ENCODE peak calls at places on chromosome X, in four cellular contexts. Z is cardiac fibroblast, Y is testis, L is MM.1S. P is an unnamed sample.

GRCh38 chrX:9997041-9997440 is 29.9 kb downstream of the CLDN34 start:
- DNase-seq in L (no peak), Y (no peak), Z (no peak), P (no peak)

GRCh38 chrX:71618303-71618721 is at the start of gene CXCR3:
- DNase-seq in Y (no peak), Z (no peak), L (peak; percentile 88), P (no peak)

GRCh38 chrX:109590176-109590575 is 34.8 kb downstream of the KCNE5 start:
- DNase-seq in Y (no peak), L (no peak), Z (no peak), P (no peak)

GRCh38 chrX:124226129-124226528 is 106.3 kb upstream of the TEX13D start:
- DNase-seq in Y (no peak), L (no peak), Z (no peak), P (no peak)

GRCh38 chrX:46575991-46576392 is 2.4 kb downstream of the CHST7 start:
- DNase-seq in L (no peak), Y (peak; percentile 23), Z (peak; percentile 66), P (no peak)

GRCh38 chrX:53445977-53446376 is 11.8 kb upstream of the HSD17B10 start:
- DNase-seq in Z (peak; percentile 48), Y (peak; percentile 37), L (peak; percentile 46), P (no peak)

GRCh38 chrX:41733939-41734338 is 10.0 kb downstream of the GPR82 start:
- DNase-seq in Y (no peak), Z (no peak), L (peak; percentile 65), P (no peak)

GRCh38 chrX:105553118-105553517 is 269.2 kb upstream of the NRK start:
- DNase-seq in Y (no peak), Z (no peak), L (no peak), P (no peak)

GRCh38 chrX:455199-455598 is 68.5 kb upstream of the PPP2R3B start:
- DNase-seq in L (peak; percentile 16), Y (no peak), Z (no peak), P (no peak)

GRCh38 chrX:47446431-47446830 is 36.6 kb downstream of the ZNF41 start:
- DNase-seq in Z (no peak), Y (no peak), L (no peak), P (no peak)

GRCh38 chrX:138711399-138712347 is at the start of gene FGF13:
- DNase-seq in L (peak; percentile 68), Y (peak; percentile 50), Z (no peak), P (no peak)

GRCh38 chrX:10855845-10856244 is 235.5 kb upstream of the MID1 start:
- DNase-seq in Y (no peak), Z (peak; percentile 64), L (no peak), P (no peak)

GRCh38 chrX:40158036-40158706 is 60.4 kb upstream of the BCOR start:
- DNase-seq in Z (no peak), Y (no peak), L (no peak), P (no peak)

GRCh38 chrX:50927127-50927526 is 16.6 kb downstream of the BMP15 start:
- DNase-seq in L (no peak), Z (no peak), Y (no peak), P (no peak)

GRCh38 chrX:69543572-69543971 is 39.4 kb downstream of the NALF2 start:
- DNase-seq in Y (no peak), L (no peak), Z (no peak), P (no peak)

GRCh38 chrX:40172169-40172979 is 74.6 kb upstream of the BCOR start:
- DNase-seq in L (no peak), Z (peak; percentile 63), Y (peak; percentile 63), P (no peak)

GRCh38 chrX:106780664-106781377 is 21.7 kb upstream of the TBC1D8B start:
- DNase-seq in L (no peak), Y (no peak), Z (no peak), P (no peak)

GRCh38 chrX:100913111-100913510 is 15.6 kb downstream of the XKRX start:
- DNase-seq in L (no peak), Y (no peak), Z (no peak), P (no peak)

GRCh38 chrX:146224442-146224841 is 406.8 kb downstream of the SLITRK2 start:
- DNase-seq in Y (no peak), L (peak; percentile 35), Z (no peak), P (no peak)

GRCh38 chrX:21865436-21865835 is 9.6 kb downstream of the YY2 start:
- DNase-seq in Z (no peak), Y (no peak), L (no peak), P (no peak)

GRCh38 chrX:150643271-150643670 is 49.9 kb upstream of the MTMR1 start:
- DNase-seq in L (no peak), Y (no peak), Z (peak; percentile 12), P (no peak)

GRCh38 chrX:119695535-119696050 is 2.6 kb upstream of the SEPTIN6 start:
- DNase-seq in L (no peak), Z (no peak), Y (no peak), P (no peak)

GRCh38 chrX:153379971-153380581 is 21.1 kb downstream of the PNMA6E start:
- DNase-seq in Y (peak; percentile 18), L (no peak), Z (peak; percentile 5), P (no peak)

GRCh38 chrX:139596068-139596467 is 65.5 kb downstream of the F9 start:
- DNase-seq in Y (no peak), L (no peak), Z (no peak), P (no peak)

GRCh38 chrX:149161438-149162088 is 343.5 kb downstream of the IDS start:
- DNase-seq in Z (peak; percentile 9), Y (peak; percentile 16), L (no peak), P (no peak)

GRCh38 chrX:78514852-78515251 is 144.3 kb downstream of the RTL3 start:
- DNase-seq in Y (peak; percentile 12), L (peak; percentile 63), Z (no peak), P (no peak)

GRCh38 chrX:118536687-118537461 is 41.3 kb downstream of the DOCK11 start:
- DNase-seq in Y (no peak), Z (peak; percentile 65), L (peak; percentile 68), P (no peak)

GRCh38 chrX:108312938-108313337 is 125.3 kb downstream of the COL4A6 start:
- DNase-seq in L (no peak), Z (peak; percentile 54), Y (peak; percentile 26), P (no peak)

GRCh38 chrX:153873282-153874090 is 12.5 kb downstream of the L1CAM start:
- DNase-seq in L (no peak), Z (no peak), Y (no peak), P (no peak)

GRCh38 chrX:154750301-154751120 is at the start of gene GAB3:
- DNase-seq in Z (peak; percentile 35), L (peak; percentile 63), Y (peak; percentile 48), P (no peak)

GRCh38 chrX:79325263-79325958 is 41.7 kb downstream of the ITM2A start:
- DNase-seq in Y (no peak), Z (no peak), L (peak; percentile 48), P (no peak)

GRCh38 chrX:46327229-46328081 is 217.8 kb downstream of the ZNF674 start:
- DNase-seq in Y (peak; percentile 32), Z (peak; percentile 69), L (no peak), P (no peak)

GRCh38 chrX:2635366-2635765 is 55.7 kb upstream of the CD99 start:
- DNase-seq in Y (no peak), Z (no peak), L (no peak), P (no peak)

GRCh38 chrX:70219938-70220764 is 14.3 kb upstream of the AWAT1 start:
- DNase-seq in Z (peak; percentile 23), L (no peak), Y (peak; percentile 31), P (no peak)

GRCh38 chrX:22616867-22617266 is 344.2 kb downstream of the CBLL2 start:
- DNase-seq in L (no peak), Y (no peak), Z (no peak), P (no peak)

GRCh38 chrX:151722241-151722846 is 6.5 kb downstream of the FATE1 start:
- DNase-seq in Z (peak; percentile 23), L (no peak), Y (no peak), P (no peak)
- TF ChIP-seq CTCF in Z (no peak), L (no peak), Y (no peak), P (peak; percentile 69)

GRCh38 chrX:130109429-130110378 is 593 bp downstream of the ELF4 start:
- DNase-seq in L (no peak), Z (peak; percentile 42), Y (no peak), P (no peak)

GRCh38 chrX:130108647-130109428 is 1.5 kb downstream of the ELF4 start:
- DNase-seq in Z (peak; percentile 40), Y (no peak), L (no peak), P (no peak)

GRCh38 chrX:130111935-130112221 is 1.6 kb upstream of the ELF4 start:
- DNase-seq in Y (no peak), L (no peak), Z (no peak), P (no peak)

GRCh38 chrX:130111220-130111934 is 1.1 kb upstream of the ELF4 start:
- DNase-seq in Z (peak; percentile 27), Y (no peak), L (no peak), P (no peak)

DNA sequence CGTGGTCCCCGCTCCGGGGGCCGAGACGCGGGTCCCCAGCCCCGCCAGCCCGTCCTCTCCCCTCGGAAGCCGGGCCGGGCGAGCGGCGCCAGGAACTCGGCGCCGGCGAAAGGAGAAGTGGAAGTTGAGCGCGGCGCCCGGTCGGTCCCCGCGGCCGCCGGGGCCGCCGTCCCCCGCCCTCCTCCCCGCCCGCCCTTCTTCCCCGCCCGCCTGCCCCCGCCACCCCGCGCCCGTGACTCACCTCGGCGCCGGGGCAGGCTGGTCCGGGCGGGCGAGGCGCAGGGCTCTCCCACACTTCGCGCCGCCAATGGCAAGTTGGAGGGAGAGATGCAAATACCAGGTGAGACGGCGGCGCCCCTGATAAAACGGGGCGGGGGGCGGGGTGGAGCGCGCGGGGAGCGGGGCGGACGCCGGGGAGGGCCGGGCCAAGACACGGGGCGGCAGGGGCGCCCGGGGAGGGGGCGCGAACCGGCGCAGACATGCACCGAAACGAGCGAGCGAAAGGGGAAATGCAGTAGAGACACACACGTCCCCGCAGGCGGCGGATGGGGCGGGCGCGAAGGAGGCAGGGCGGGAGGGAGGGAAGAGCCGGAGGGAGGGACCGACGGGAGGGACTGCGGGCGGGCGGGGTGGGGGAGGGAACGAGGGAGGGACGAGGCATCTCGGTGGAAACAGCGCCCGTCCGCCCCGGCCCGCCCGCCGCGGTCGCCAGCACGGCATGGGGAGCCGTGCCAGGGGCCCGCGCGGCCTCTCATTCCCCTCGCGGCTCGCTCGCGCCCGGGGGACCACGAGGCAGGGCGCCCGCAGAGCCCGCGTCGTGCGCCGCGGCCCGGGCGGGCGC is at the start of gene ELF4:
- DNase-seq in L (peak; percentile 55), Y (no peak), Z (peak; percentile 73), P (no peak)
- TF ChIP-seq CTCF in L (no peak), Y (no peak), Z (no peak), P (no peak)

DNA sequence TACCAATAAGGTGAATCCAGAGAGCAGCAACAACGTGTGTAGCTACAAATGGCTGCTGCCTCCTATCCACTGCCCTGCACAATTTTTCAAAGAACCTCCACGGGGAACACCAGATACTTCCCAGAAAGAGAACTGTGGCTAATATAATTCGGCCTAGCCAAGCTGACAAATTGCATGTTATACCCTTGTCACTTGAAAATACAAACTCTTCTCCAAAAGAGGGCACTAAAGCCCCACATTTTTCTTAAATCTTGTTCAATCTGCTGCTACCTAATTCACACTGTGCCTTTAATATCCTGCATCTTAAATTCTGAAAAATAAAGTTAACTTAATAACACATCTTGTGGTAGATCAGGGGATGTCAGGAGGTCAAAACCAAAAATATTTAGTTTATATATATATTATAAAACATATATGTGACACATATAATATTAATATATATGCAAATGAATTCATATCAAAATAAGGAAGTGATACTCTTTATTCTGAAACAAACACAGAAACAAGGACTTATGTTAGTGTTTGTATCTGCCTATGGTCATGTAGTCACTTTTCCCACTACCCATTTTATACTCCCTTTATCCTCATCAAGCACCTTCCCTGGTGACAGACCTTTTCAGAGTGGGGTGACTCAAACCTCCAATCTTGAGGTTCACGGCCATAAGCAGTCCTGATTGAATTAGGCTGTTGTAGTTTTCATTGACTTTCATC is 24.1 kb downstream of the CT45A1 start:
- DNase-seq in L (peak; percentile 31), Z (peak; percentile 1), Y (no peak), P (no peak)
- TF ChIP-seq CTCF in L (peak; percentile 21), Z (no peak), Y (no peak), P (no peak)

GRCh38 chrX:102599084-102599949 is at the start of gene ARMCX5:
- DNase-seq in L (peak; percentile 50), Z (peak; percentile 89), Y (peak; percentile 86), P (peak; percentile 72)
- TF ChIP-seq CTCF in L (no peak), Z (no peak), Y (no peak), P (peak; percentile 66)